ENCODE peak calls at places on chromosomes 16 and 17, in five cellular contexts. One of them, this sample, is unnamed.
A peak's percentile ranks its signal among the peaks of the same experiment; 100 is the strongest.

GRCh38 chr17:8875957-8876356 is 8.5 kb upstream of the PIK3R6 start:
- DNase-seq in Peyer's patch: no peak
- DNase-seq in fibroblast of mammary gland: peak; percentile 85
- DNase-seq in CD4-positive, CD25-positive, alpha-beta regulatory T cell: no peak
- DNase-seq in HAP-1: no peak
- DNase-seq in this sample: no peak

GRCh38 chr17:9313346-9313745 is 262.3 kb downstream of the STX8 start:
- DNase-seq in CD4-positive, CD25-positive, alpha-beta regulatory T cell: no peak
- DNase-seq in HAP-1: no peak
- DNase-seq in Peyer's patch: no peak
- DNase-seq in fibroblast of mammary gland: no peak
- DNase-seq in this sample: no peak

GRCh38 chr16:74449470-74449869 is 28.2 kb upstream of the CLEC18B start:
- DNase-seq in HAP-1: no peak
- DNase-seq in fibroblast of mammary gland: peak; percentile 94
- DNase-seq in CD4-positive, CD25-positive, alpha-beta regulatory T cell: no peak
- DNase-seq in Peyer's patch: no peak
- DNase-seq in this sample: no peak

GRCh38 chr17:32341141-32341856 is 674 bp downstream of the C17orf75 start:
- DNase-seq in HAP-1: peak; percentile 21
- DNase-seq in fibroblast of mammary gland: peak; percentile 28
- DNase-seq in Peyer's patch: peak; percentile 31
- DNase-seq in CD4-positive, CD25-positive, alpha-beta regulatory T cell: peak; percentile 39
- DNase-seq in this sample: no peak

GRCh38 chr17:77299256-77300015 is 158.7 kb downstream of the SEC14L1 start:
- DNase-seq in Peyer's patch: no peak
- DNase-seq in fibroblast of mammary gland: no peak
- DNase-seq in HAP-1: no peak
- DNase-seq in CD4-positive, CD25-positive, alpha-beta regulatory T cell: no peak
- DNase-seq in this sample: no peak

GRCh38 chr17:6753006-6753445 is 2.8 kb upstream of the XAF1 start:
- DNase-seq in CD4-positive, CD25-positive, alpha-beta regulatory T cell: no peak
- DNase-seq in Peyer's patch: no peak
- DNase-seq in HAP-1: no peak
- DNase-seq in fibroblast of mammary gland: peak; percentile 87
- DNase-seq in this sample: peak; percentile 20

GRCh38 chr17:79019631-79020584 is 4.1 kb upstream of the C1QTNF1 start:
- DNase-seq in Peyer's patch: peak; percentile 41
- DNase-seq in CD4-positive, CD25-positive, alpha-beta regulatory T cell: no peak
- DNase-seq in fibroblast of mammary gland: peak; percentile 87
- DNase-seq in HAP-1: peak; percentile 69
- DNase-seq in this sample: peak; percentile 56

GRCh38 chr17:57436565-57436964 is 180.2 kb downstream of the MSI2 start:
- DNase-seq in CD4-positive, CD25-positive, alpha-beta regulatory T cell: no peak
- DNase-seq in fibroblast of mammary gland: no peak
- DNase-seq in Peyer's patch: no peak
- DNase-seq in HAP-1: no peak
- DNase-seq in this sample: no peak

GRCh38 chr17:28371245-28372202 is at the start of gene SARM1:
- DNase-seq in fibroblast of mammary gland: peak; percentile 69
- DNase-seq in HAP-1: peak; percentile 99
- DNase-seq in Peyer's patch: peak; percentile 91
- DNase-seq in CD4-positive, CD25-positive, alpha-beta regulatory T cell: peak; percentile 84
- DNase-seq in this sample: peak; percentile 76

GRCh38 chr16:4017807-4018206 is 98.4 kb downstream of the ADCY9 start:
- DNase-seq in fibroblast of mammary gland: no peak
- DNase-seq in HAP-1: no peak
- DNase-seq in Peyer's patch: no peak
- DNase-seq in CD4-positive, CD25-positive, alpha-beta regulatory T cell: no peak
- DNase-seq in this sample: no peak

GRCh38 chr16:83681421-83681820 is 126.4 kb upstream of the HSBP1 start:
- DNase-seq in fibroblast of mammary gland: no peak
- DNase-seq in Peyer's patch: no peak
- DNase-seq in CD4-positive, CD25-positive, alpha-beta regulatory T cell: no peak
- DNase-seq in HAP-1: no peak
- DNase-seq in this sample: no peak

GRCh38 chr17:46940692-46941404 is 17.9 kb downstream of the GOSR2 start:
- DNase-seq in fibroblast of mammary gland: peak; percentile 70
- DNase-seq in CD4-positive, CD25-positive, alpha-beta regulatory T cell: peak; percentile 24
- DNase-seq in HAP-1: peak; percentile 89
- DNase-seq in Peyer's patch: peak; percentile 66
- DNase-seq in this sample: peak; percentile 29

GRCh38 chr16:568401-569258 is 1.1 kb upstream of the PIGQ start:
- DNase-seq in CD4-positive, CD25-positive, alpha-beta regulatory T cell: no peak
- DNase-seq in fibroblast of mammary gland: no peak
- DNase-seq in HAP-1: no peak
- DNase-seq in Peyer's patch: no peak
- DNase-seq in this sample: no peak

GRCh38 chr16:87675111-87675510 is 72.8 kb downstream of the JPH3 start:
- DNase-seq in CD4-positive, CD25-positive, alpha-beta regulatory T cell: no peak
- DNase-seq in Peyer's patch: no peak
- DNase-seq in fibroblast of mammary gland: no peak
- DNase-seq in HAP-1: no peak
- DNase-seq in this sample: no peak

GRCh38 chr16:67399749-67400704 is 6.7 kb upstream of the TPPP3 start:
- DNase-seq in CD4-positive, CD25-positive, alpha-beta regulatory T cell: no peak
- DNase-seq in fibroblast of mammary gland: no peak
- DNase-seq in Peyer's patch: no peak
- DNase-seq in HAP-1: no peak
- DNase-seq in this sample: no peak

GRCh38 chr17:51997723-51998122 is 160.8 kb downstream of the CA10 start:
- DNase-seq in Peyer's patch: no peak
- DNase-seq in CD4-positive, CD25-positive, alpha-beta regulatory T cell: no peak
- DNase-seq in fibroblast of mammary gland: no peak
- DNase-seq in HAP-1: no peak
- DNase-seq in this sample: no peak

GRCh38 chr17:67842648-67843047 is 17.3 kb downstream of the BPTF start:
- DNase-seq in CD4-positive, CD25-positive, alpha-beta regulatory T cell: no peak
- DNase-seq in HAP-1: no peak
- DNase-seq in Peyer's patch: no peak
- DNase-seq in fibroblast of mammary gland: no peak
- DNase-seq in this sample: no peak

GRCh38 chr16:78594191-78594590 is 494.7 kb downstream of the WWOX start:
- DNase-seq in CD4-positive, CD25-positive, alpha-beta regulatory T cell: no peak
- DNase-seq in fibroblast of mammary gland: no peak
- DNase-seq in Peyer's patch: no peak
- DNase-seq in HAP-1: no peak
- DNase-seq in this sample: no peak

GRCh38 chr17:62868008-62868407 is 59.9 kb upstream of the MARCHF10 start:
- DNase-seq in CD4-positive, CD25-positive, alpha-beta regulatory T cell: no peak
- DNase-seq in HAP-1: no peak
- DNase-seq in fibroblast of mammary gland: no peak
- DNase-seq in Peyer's patch: no peak
- DNase-seq in this sample: no peak

DNA sequence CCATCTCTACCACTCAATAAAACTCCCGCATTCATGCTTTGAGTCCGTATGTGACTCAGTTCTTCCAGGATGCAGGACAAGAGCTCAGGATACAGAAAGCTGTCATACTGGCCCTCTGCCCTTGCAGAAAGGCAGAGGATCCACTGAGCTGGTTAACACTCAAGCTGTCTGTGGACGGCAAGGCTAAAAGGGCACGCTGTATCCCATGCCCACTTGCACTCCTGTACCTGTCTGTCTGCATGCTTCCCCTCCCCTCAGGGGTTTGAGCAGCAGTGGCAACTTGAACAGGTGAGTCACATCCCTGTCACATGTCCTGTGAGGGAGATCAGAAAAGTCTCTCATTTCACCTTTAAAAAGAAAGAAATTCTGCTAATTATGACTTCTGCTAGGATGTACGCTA is 293.8 kb downstream of the HS3ST3B1 start:
- DNase-seq in HAP-1: no peak
- DNase-seq in CD4-positive, CD25-positive, alpha-beta regulatory T cell: no peak
- DNase-seq in Peyer's patch: no peak
- DNase-seq in fibroblast of mammary gland: no peak
- DNase-seq in this sample: no peak
- H3K4me3 ChIP-seq in HAP-1: no peak overlapping the region
- H3K4me3 ChIP-seq in CD4-positive, CD25-positive, alpha-beta regulatory T cell: no peak overlapping the region
- H3K4me3 ChIP-seq in Peyer's patch: no peak overlapping the region
- H3K4me3 ChIP-seq in fibroblast of mammary gland: no peak overlapping the region
- H3K4me3 ChIP-seq in this sample: no peak overlapping the region

DNA sequence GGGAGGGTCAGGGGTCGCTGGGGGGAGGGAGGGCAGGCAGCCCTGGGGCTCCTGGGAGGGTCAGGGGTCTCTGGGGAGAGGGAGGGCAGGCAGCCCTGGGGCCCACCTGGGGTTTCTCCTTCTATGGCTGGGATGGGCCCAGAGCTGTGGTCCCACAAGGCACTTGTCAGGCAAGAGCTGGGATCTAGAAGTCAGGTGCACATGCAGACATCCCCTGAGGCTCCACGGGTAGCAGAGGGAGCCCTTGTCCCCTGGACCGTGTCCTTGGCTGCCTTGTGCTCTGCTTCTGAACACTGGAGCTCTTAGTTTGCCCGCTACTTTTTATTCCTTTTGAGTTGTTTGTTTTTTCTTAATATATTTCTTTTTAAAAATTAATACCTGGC is 1.8 kb downstream of the TUBB3 start:
- DNase-seq in CD4-positive, CD25-positive, alpha-beta regulatory T cell: no peak
- DNase-seq in fibroblast of mammary gland: no peak
- DNase-seq in HAP-1: peak; percentile 48
- DNase-seq in Peyer's patch: no peak
- DNase-seq in this sample: no peak
- H3K4me3 ChIP-seq in CD4-positive, CD25-positive, alpha-beta regulatory T cell: no peak overlapping the region
- H3K4me3 ChIP-seq in fibroblast of mammary gland: peak overlapping the region; percentile 57
- H3K4me3 ChIP-seq in HAP-1: peak overlapping the region; percentile 48
- H3K4me3 ChIP-seq in Peyer's patch: no peak overlapping the region
- H3K4me3 ChIP-seq in this sample: peak overlapping the region; percentile 84

GRCh38 chr17:17414316-17414937 is 62.4 kb upstream of the MED9 start:
- DNase-seq in Peyer's patch: no peak
- DNase-seq in fibroblast of mammary gland: peak; percentile 93
- DNase-seq in HAP-1: no peak
- DNase-seq in CD4-positive, CD25-positive, alpha-beta regulatory T cell: no peak
- DNase-seq in this sample: no peak
- H3K4me3 ChIP-seq in Peyer's patch: peak overlapping the region; percentile 9
- H3K4me3 ChIP-seq in fibroblast of mammary gland: peak overlapping the region; percentile 42
- H3K4me3 ChIP-seq in HAP-1: no peak overlapping the region
- H3K4me3 ChIP-seq in CD4-positive, CD25-positive, alpha-beta regulatory T cell: no peak overlapping the region
- H3K4me3 ChIP-seq in this sample: peak overlapping the region; percentile 11

GRCh38 chr17:3546521-3546920 is 11.1 kb downstream of the TRPV3 start:
- DNase-seq in Peyer's patch: no peak
- DNase-seq in CD4-positive, CD25-positive, alpha-beta regulatory T cell: no peak
- DNase-seq in fibroblast of mammary gland: no peak
- DNase-seq in HAP-1: no peak
- DNase-seq in this sample: no peak

GRCh38 chr17:3551189-3551588 is 6.4 kb downstream of the TRPV3 start:
- DNase-seq in fibroblast of mammary gland: no peak
- DNase-seq in HAP-1: no peak
- DNase-seq in CD4-positive, CD25-positive, alpha-beta regulatory T cell: no peak
- DNase-seq in Peyer's patch: no peak
- DNase-seq in this sample: no peak

GRCh38 chr17:3547628-3548027 is 10.0 kb downstream of the TRPV3 start:
- DNase-seq in Peyer's patch: no peak
- DNase-seq in CD4-positive, CD25-positive, alpha-beta regulatory T cell: no peak
- DNase-seq in HAP-1: no peak
- DNase-seq in fibroblast of mammary gland: no peak
- DNase-seq in this sample: no peak

GRCh38 chr17:3546997-3547396 is 10.6 kb downstream of the TRPV3 start:
- DNase-seq in HAP-1: no peak
- DNase-seq in CD4-positive, CD25-positive, alpha-beta regulatory T cell: no peak
- DNase-seq in Peyer's patch: no peak
- DNase-seq in fibroblast of mammary gland: no peak
- DNase-seq in this sample: no peak

DNA sequence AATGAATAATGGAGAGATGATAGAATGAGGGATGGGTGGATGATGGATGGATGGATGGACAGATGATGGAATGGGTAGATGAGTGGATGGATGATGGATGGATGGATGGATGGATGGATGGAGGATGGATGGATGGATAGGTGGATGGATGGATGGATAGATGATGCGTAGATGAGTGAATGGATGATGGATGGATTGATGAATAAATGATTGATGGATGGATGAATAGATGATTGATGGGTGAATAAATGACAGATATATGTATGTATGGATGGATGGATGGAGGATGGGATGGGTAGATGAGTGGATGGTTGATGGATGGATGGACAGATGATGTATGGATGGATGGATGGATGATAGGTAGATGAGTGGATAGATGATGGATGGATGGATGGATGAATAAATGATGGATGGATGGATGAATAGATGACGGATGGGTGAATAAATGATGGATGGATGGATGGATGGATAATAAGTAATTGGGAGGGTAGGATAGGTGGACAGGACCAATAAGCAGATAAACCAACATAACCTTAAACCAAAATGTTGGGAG is 7.9 kb downstream of the TRPV3 start:
- DNase-seq in HAP-1: no peak
- DNase-seq in CD4-positive, CD25-positive, alpha-beta regulatory T cell: no peak
- DNase-seq in fibroblast of mammary gland: no peak
- DNase-seq in Peyer's patch: no peak
- DNase-seq in this sample: no peak
- H3K4me3 ChIP-seq in HAP-1: no peak overlapping the region
- H3K4me3 ChIP-seq in CD4-positive, CD25-positive, alpha-beta regulatory T cell: no peak overlapping the region
- H3K4me3 ChIP-seq in fibroblast of mammary gland: no peak overlapping the region
- H3K4me3 ChIP-seq in Peyer's patch: no peak overlapping the region
- H3K4me3 ChIP-seq in this sample: no peak overlapping the region

DNA sequence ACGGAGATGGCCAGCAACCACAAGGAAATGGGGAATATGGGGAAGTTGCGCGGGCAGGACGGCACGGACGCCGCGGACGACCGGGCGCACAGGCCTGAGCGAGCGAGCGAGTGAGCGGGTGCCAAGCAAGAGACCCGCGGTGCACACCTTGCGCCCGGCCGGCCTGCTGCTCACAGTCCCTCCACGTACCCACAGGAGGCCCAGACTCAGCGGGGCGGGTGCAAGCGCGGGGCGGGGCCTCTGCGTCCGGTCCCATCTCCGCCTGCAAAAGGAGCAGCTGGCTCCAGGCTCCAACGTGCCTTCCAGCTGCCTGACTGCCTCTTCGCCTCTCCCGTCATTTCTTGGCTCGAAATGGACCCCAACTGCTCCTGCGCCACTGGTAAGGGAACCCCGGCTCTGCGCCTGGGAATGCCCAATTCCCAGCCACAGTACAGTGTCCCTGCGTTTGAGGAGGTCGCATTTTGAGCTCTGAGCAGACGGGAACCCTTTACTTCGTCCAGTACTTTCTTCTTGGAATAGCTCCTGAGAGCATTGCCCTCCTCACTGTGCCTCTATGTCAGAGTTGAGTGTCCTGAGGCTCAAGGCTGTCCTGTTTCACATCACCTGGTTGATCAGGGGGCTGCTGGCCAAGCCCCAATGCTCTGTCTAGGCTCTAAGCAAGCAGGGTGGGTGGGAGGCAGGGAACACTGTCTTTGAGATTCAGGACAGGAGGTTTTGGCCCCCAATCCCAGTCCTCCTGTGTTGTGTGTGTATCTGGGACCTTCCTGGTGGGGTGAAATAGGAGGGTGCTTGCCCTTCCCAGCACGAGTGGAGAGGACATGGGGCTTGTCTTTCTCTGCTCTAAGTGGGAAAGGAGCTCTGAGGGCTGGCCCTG is 8.1 kb upstream of the MT1E start:
- DNase-seq in Peyer's patch: no peak
- DNase-seq in CD4-positive, CD25-positive, alpha-beta regulatory T cell: peak; percentile 40
- DNase-seq in fibroblast of mammary gland: peak; percentile 79
- DNase-seq in HAP-1: no peak
- DNase-seq in this sample: no peak
- H3K4me3 ChIP-seq in Peyer's patch: peak overlapping the region; percentile 55
- H3K4me3 ChIP-seq in CD4-positive, CD25-positive, alpha-beta regulatory T cell: peak overlapping the region; percentile 21
- H3K4me3 ChIP-seq in fibroblast of mammary gland: peak overlapping the region; percentile 49
- H3K4me3 ChIP-seq in HAP-1: no peak overlapping the region
- H3K4me3 ChIP-seq in this sample: peak overlapping the region; percentile 46